ENCODE peak calls at places on chromosomes 7 and 10, in six cellular contexts. L, E, Z, X, R and D are unnamed samples. For H3K27me3, the result is how much of the 10 kb centered on the place peaks cover.

GRCh38 chr10:48399056-48399541 is 92.6 kb downstream of the MAPK8 start:
- DNase-seq in L (no peak), E (no peak), Z (peak), X (no peak), R (no peak), D (no peak)

GRCh38 chr7:105020926-105021325 is 6.9 kb downstream of the KMT2E start:
- DNase-seq in L (no peak), E (no peak), Z (no peak), X (no peak), R (no peak), D (no peak)

GRCh38 chr7:95476904-95477594 is 8.7 kb upstream of the ASB4 start:
- DNase-seq in L (peak), E (peak), Z (peak), X (peak), R (no peak), D (no peak)

GRCh38 chr7:140176271-140176701 is 497 bp downstream of the KDM7A start:
- DNase-seq in L (no peak), E (peak), Z (peak), X (no peak), R (no peak), D (no peak)

GRCh38 chr7:69602522-69602921 is 4.2 kb downstream of the AUTS2 start:
- DNase-seq in L (no peak), E (no peak), Z (no peak), X (no peak), R (no peak), D (no peak)

GRCh38 chr10:35336921-35337741 is 822 bp downstream of the CCNY start:
- DNase-seq in L (no peak), E (peak), Z (peak), X (peak), R (peak), D (no peak)

GRCh38 chr10:129831150-129831549 is 132.9 kb downstream of the EBF3 start:
- DNase-seq in L (no peak), E (no peak), Z (no peak), X (no peak), R (no peak), D (no peak)

GRCh38 chr7:157652954-157653826 is 316.4 kb downstream of the DNAJB6 start:
- DNase-seq in L (no peak), E (no peak), Z (no peak), X (no peak), R (peak), D (no peak)

GRCh38 chr10:33355267-33355666 is 20.8 kb upstream of the NRP1 start:
- DNase-seq in L (no peak), E (peak), Z (no peak), X (no peak), R (no peak), D (no peak)

GRCh38 chr10:97869091-97870042 is 19.7 kb downstream of the GOLGA7B start:
- DNase-seq in L (peak), E (peak), Z (peak), X (peak), R (peak), D (peak)

GRCh38 chr10:128362514-128362913 is 236.3 kb upstream of the MKI67 start:
- DNase-seq in L (no peak), E (no peak), Z (no peak), X (no peak), R (no peak), D (no peak)

GRCh38 chr10:96743988-96744585 is 23.8 kb upstream of the PIK3AP1 start:
- DNase-seq in L (no peak), E (peak), Z (peak), X (no peak), R (no peak), D (no peak)

GRCh38 chr7:67343566-67343965 is 346.9 kb downstream of the TYW1 start:
- DNase-seq in L (no peak), E (no peak), Z (no peak), X (peak), R (no peak), D (no peak)

DNA sequence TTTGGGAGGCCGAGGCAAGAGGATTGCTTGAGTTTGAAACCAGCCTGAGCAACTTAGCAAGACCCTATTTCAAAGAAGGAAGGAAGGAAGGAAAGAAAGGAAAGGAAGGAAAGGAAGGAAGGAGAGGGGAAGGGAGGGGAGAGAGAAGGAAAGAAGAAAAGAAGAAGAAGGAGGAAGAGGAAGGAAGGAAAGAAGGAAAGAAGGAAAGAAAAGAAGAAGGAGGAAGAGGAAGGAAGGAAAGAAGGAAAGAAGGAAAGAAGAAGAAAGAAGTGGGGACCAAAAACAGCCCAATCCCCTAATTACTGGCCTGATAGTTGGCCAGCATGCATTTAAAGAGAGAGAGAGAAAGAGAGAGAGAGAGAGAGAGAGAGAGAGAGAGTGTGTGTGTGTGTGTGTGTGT is 66.4 kb downstream of the EEPD1 start:
- DNase-seq in L (no peak), E (no peak), Z (no peak), X (no peak), R (no peak), D (no peak)
- H3K4me3 ChIP-seq in L (no peak), E (no peak), Z (no peak), X (no peak), R (no peak), D (no peak)

DNA sequence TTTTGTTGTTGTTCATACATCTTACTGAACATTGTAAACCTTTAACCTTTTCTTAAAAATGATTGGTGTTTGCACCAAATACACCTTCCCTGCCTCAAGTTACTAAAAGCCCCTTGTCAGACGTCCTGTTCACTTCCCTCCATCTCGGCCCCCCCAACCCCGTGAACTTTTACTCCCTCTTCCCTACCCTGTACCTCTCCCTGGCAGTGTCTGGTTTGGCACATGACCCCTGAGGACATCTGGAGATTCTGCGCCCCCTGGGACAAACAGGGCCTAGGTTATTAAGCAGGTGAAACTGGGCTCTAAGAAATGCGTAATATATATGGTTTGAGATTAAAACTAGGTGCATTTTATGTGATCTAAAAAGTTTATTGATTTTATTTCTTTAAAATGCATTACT is 1.4 kb downstream of the PPP2R2D start:
- DNase-seq in L (no peak), E (no peak), Z (no peak), X (no peak), R (no peak), D (no peak)
- TF ChIP-seq CTCF in L (no peak), E (no peak), Z (no peak), X (no peak), R (no peak), D (no peak)

GRCh38 chr10:3494131-3494878 is 290.7 kb downstream of the KLF6 start:
- DNase-seq in L (no peak), E (no peak), Z (peak), X (no peak), R (no peak), D (no peak)
- H3K27me3 ChIP-seq in L (under half), E (under half), Z (under half), X (under half), R (under half), D (under half)

GRCh38 chr7:74410772-74411171 is 42.9 kb upstream of the GTF2IRD1 start:
- DNase-seq in L (no peak), E (no peak), Z (no peak), X (no peak), R (no peak), D (no peak)

GRCh38 chr7:74407958-74408357 is 45.7 kb upstream of the GTF2IRD1 start:
- DNase-seq in L (no peak), E (no peak), Z (no peak), X (no peak), R (no peak), D (no peak)

GRCh38 chr7:74412603-74413002 is 41.1 kb upstream of the GTF2IRD1 start:
- DNase-seq in L (no peak), E (no peak), Z (no peak), X (no peak), R (no peak), D (no peak)

GRCh38 chr7:74412061-74412460 is 41.6 kb upstream of the GTF2IRD1 start:
- DNase-seq in L (no peak), E (no peak), Z (no peak), X (no peak), R (no peak), D (no peak)

GRCh38 chr7:74409571-74409970 is 44.1 kb upstream of the GTF2IRD1 start:
- DNase-seq in L (no peak), E (no peak), Z (no peak), X (no peak), R (no peak), D (no peak)
- H3K4me3 ChIP-seq in L (no peak), E (no peak), Z (no peak), X (no peak), R (no peak), D (no peak)

GRCh38 chr10:124746992-124747391 is 2.8 kb upstream of the FAM53B start:
- DNase-seq in L (no peak), E (no peak), Z (no peak), X (no peak), R (no peak), D (no peak)
- TF ChIP-seq CTCF in L (no peak), E (no peak), Z (no peak), X (no peak), R (no peak), D (no peak)

DNA sequence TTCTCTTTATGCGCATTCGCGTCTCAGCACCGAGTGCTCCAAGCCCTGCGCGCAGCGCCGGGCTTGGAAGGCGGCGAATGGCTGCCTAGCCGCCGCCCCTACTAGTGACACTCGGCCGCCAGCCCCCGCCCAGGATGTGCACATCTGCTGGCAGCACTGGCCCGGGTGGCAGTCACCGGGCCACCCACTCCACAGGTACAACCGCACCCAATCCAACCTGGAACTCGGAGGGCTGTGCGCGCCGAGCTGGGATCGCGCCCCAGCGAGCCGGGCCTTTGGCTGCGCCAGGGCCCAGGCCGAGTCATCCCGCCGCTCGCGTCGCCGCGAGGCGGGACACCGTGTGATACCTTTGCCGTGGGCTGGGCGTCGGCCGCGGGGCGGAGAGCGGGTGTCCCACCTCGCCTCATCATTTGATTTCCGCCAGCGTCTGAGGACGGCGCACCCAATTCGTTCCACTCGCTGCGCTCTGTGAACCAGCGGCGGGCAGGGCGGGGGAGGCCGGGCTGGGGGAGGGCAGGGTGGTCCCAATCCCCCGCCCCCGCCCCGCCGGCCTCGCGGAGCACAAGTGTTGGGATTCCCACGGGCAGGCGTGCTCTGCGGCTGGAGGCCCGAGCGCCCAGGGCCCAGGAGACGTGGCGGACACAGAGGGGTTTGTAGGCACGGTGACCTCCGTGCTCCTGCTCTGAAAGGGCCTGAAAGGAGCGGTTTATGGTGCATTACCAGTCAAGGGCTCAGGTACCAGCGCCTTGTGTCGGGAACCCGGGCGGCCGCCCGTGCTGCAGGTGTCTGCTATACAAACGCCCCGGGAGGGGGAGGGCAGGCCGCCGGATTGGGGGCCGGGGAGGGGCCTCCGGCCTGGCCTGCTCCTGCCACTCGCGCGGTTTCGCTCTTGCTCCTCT is 17.8 kb upstream of the PTF1A start:
- DNase-seq in L (no peak), E (peak), Z (peak), X (no peak), R (peak), D (no peak)
- H3K27me3 ChIP-seq in L (under half), E (under half), Z (half or more), X (under half), R (under half), D (under half)

GRCh38 chr7:44105832-44106231 is 1.7 kb downstream of the AEBP1 start:
- DNase-seq in L (no peak), E (no peak), Z (no peak), X (no peak), R (no peak), D (no peak)

GRCh38 chr7:44107961-44108767 is 4.0 kb downstream of the AEBP1 start:
- DNase-seq in L (no peak), E (no peak), Z (no peak), X (no peak), R (no peak), D (no peak)

GRCh38 chr7:44104880-44105771 is 981 bp downstream of the AEBP1 start:
- DNase-seq in L (no peak), E (no peak), Z (peak), X (no peak), R (peak), D (peak)

GRCh38 chr7:44107116-44107960 is 3.2 kb downstream of the AEBP1 start:
- DNase-seq in L (no peak), E (no peak), Z (no peak), X (no peak), R (no peak), D (no peak)

GRCh38 chr7:44106311-44107065 is 2.3 kb downstream of the AEBP1 start:
- DNase-seq in L (no peak), E (no peak), Z (no peak), X (no peak), R (no peak), D (no peak)
- H3K4me3 ChIP-seq in L (no peak), E (no peak), Z (no peak), X (no peak), R (peak), D (no peak)

GRCh38 chr7:108973075-108973474 is 403.4 kb downstream of the DNAJB9 start:
- DNase-seq in L (no peak), E (no peak), Z (peak), X (no peak), R (no peak), D (no peak)
- TF ChIP-seq CTCF in L (no peak), E (no peak), Z (peak), X (no peak), R (no peak), D (no peak)

DNA sequence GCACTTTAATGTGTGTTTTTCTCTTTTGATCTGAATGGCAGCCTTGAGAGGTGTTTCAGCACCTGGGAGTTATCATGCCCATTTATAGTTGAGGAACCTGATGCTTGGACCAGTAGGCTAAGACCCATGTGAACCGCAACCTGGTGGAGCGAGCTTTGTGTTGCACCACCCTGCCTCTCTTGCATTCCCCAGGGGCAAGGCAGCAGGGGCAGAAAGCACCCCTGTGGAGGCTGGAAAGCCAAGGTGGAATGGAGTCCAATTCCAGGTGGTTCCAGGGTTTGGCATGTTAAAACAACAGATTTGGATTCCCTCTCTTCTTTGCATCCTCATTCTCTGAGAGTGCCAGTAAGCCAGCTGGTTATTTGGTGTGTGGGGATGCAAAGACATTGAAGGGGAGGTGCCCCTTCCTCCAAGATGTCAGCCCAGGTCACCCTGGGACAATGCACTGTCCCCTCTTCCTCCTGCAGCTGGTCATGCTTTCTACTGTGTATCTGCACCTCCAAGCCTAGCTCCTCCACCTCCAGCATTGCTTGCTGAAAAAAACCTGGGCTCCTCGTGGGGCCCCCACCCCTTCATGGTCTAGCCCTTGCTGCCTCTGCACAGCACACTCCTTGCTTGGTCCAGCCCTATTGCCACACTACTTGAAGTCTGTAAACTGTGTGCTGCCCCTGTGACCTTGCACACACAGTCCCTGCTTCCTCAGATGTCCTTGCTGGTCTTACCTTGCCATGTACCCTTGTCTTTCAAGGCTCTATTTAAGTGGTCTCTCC is 5.6 kb upstream of the CDH23 start:
- DNase-seq in L (no peak), E (no peak), Z (no peak), X (no peak), R (no peak), D (no peak)
- H3K27me3 ChIP-seq in L (half or more), E (under half), Z (under half), X (under half), R (under half), D (half or more)

DNA sequence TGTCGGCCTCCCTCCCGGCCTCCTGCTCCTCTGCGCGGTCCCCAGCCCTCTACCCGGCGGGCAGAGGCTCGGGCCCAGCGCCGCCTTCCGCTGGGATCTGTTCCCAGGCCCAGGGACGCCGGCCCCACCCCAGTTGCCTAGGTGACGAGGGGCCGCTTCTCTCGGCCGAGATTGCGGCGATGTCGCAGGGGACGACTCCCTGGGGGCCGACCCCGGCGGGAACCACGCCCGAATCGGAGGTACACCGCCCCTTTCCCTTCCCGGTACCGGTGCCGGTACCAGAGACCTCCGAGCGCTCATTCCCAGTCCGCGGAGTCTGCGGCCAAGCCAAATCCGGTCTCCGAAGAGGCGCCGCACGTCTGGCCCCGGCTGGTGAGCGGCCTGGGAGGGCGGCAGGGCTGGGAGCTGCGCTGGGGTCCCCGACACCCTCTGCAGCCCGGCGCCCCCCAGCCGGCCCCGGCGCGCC is at the start of gene CABCOCO1:
- DNase-seq in L (no peak), E (peak), Z (peak), X (peak), R (peak), D (no peak)
- H3K4me3 ChIP-seq in L (peak), E (peak), Z (peak), X (peak), R (peak), D (peak)